ENCODE peak calls at places on chromosomes 2 and 18, in six cellular contexts. V, F, A, W, T and H are unnamed samples.

GRCh38 chr2:65779021-65779420 is 346.6 kb upstream of the SPRED2 start:
- DNase-seq in V (no peak), F (no peak), A (no peak), W (no peak), T (no peak), H (no peak)

GRCh38 chr2:111678651-111679050 is 205.3 kb downstream of the ANAPC1 start:
- DNase-seq in V (no peak), F (no peak), A (no peak), W (peak; percentile 29), T (peak; percentile 62), H (no peak)

GRCh38 chr2:112607680-112608438 is 23.4 kb downstream of the CHCHD5 start:
- DNase-seq in V (no peak), F (no peak), A (no peak), W (no peak), T (no peak), H (no peak)

GRCh38 chr2:71510196-71510807 is 56.9 kb downstream of the DYSF start:
- DNase-seq in V (peak; percentile 70), F (peak; percentile 64), A (peak; percentile 32), W (peak; percentile 78), T (peak; percentile 40), H (no peak)

GRCh38 chr2:113324684-113325160 is 46.0 kb upstream of the PAX8 start:
- DNase-seq in V (peak; percentile 58), F (peak; percentile 85), A (peak; percentile 36), W (peak; percentile 93), T (peak; percentile 76), H (no peak)

GRCh38 chr2:21836766-21837543 is 713.2 kb downstream of the TDRD15 start:
- DNase-seq in V (no peak), F (no peak), A (peak; percentile 17), W (no peak), T (peak; percentile 17), H (no peak)

GRCh38 chr18:48622911-48623431 is 84.1 kb downstream of the CTIF start:
- DNase-seq in V (no peak), F (no peak), A (no peak), W (peak; percentile 65), T (peak; percentile 86), H (no peak)

GRCh38 chr2:159371506-159371905 is 85.0 kb upstream of the WDSUB1 start:
- DNase-seq in V (no peak), F (no peak), A (no peak), W (no peak), T (no peak), H (no peak)

GRCh38 chr2:9417725-9418124 is 5.6 kb downstream of the ITGB1BP1 start:
- DNase-seq in V (no peak), F (no peak), A (no peak), W (no peak), T (no peak), H (no peak)

GRCh38 chr18:11664286-11664685 is 24.8 kb upstream of the GNAL start:
- DNase-seq in V (no peak), F (no peak), A (no peak), W (no peak), T (no peak), H (no peak)

GRCh38 chr18:331231-331771 is 63.5 kb upstream of the THOC1 start:
- DNase-seq in V (no peak), F (no peak), A (no peak), W (peak; percentile 22), T (peak; percentile 81), H (no peak)